ENCODE peak calls at places on chromosome 11, in five cellular contexts. U is IMR-90; P is CD8-positive, alpha-beta T cell; X is CD4-positive, alpha-beta memory T cell; C is CD8-positive, alpha-beta memory T cell. O is an unnamed sample. For H3K4me1, the result is how much of the 10 kb centered on the place peaks cover.

GRCh38 chr11:124577664-124578427 is 8.0 kb downstream of the OR8A1 start:
- DNase-seq in U (no peak), P (no peak), X (no peak), C (no peak), O (no peak)

GRCh38 chr11:93844568-93844967 is 5.8 kb downstream of the VSTM5 start:
- DNase-seq in U (no peak), P (no peak), X (no peak), C (no peak), O (no peak)

GRCh38 chr11:127270848-127271247 is 270.3 kb upstream of the KIRREL3 start:
- DNase-seq in U (no peak), P (no peak), X (no peak), C (no peak), O (no peak)

GRCh38 chr11:96152623-96153022 is 190.4 kb downstream of the MAML2 start:
- DNase-seq in U (no peak), P (no peak), X (no peak), C (no peak), O (no peak)

GRCh38 chr11:117096140-117096972 is 1.9 kb downstream of the SIK3 start:
- DNase-seq in U (no peak), P (peak), X (peak), C (peak), O (peak)

GRCh38 chr11:9562716-9563115 is 10.8 kb upstream of the WEE1 start:
- DNase-seq in U (no peak), P (no peak), X (no peak), C (no peak), O (no peak)

GRCh38 chr11:62985351-62985750 is 584 bp upstream of the SLC22A6 start:
- DNase-seq in U (no peak), P (no peak), X (no peak), C (no peak), O (no peak)

GRCh38 chr11:110518809-110519514 is 89.2 kb downstream of the FDX1 start:
- DNase-seq in U (no peak), P (no peak), X (no peak), C (no peak), O (no peak)

GRCh38 chr11:64802370-64803162 is 448 bp downstream of the MAP4K2 start:
- DNase-seq in U (no peak), P (no peak), X (peak), C (no peak), O (no peak)

GRCh38 chr11:64803163-64803845 is at the start of gene MAP4K2:
- DNase-seq in U (peak), P (peak), X (peak), C (peak), O (peak)

GRCh38 chr11:64805481-64805880 is 2.5 kb upstream of the MAP4K2 start:
- DNase-seq in U (no peak), P (no peak), X (no peak), C (no peak), O (no peak)

GRCh38 chr11:64803846-64804345 is 882 bp upstream of the MAP4K2 start:
- DNase-seq in U (no peak), P (no peak), X (no peak), C (no peak), O (no peak)

GRCh38 chr11:64804346-64805210 is 1.6 kb upstream of the MAP4K2 start:
- DNase-seq in U (no peak), P (no peak), X (no peak), C (no peak), O (no peak)
- H3K4me1 ChIP-seq in U (under half), P (under half), X (under half), C (under half), O (under half)

GRCh38 chr11:108967571-108967970 is 302.7 kb downstream of the DDX10 start:
- DNase-seq in U (no peak), P (no peak), X (no peak), C (no peak), O (no peak)

GRCh38 chr11:108966978-108967377 is 302.1 kb downstream of the DDX10 start:
- DNase-seq in U (no peak), P (no peak), X (no peak), C (no peak), O (no peak)

GRCh38 chr11:108966206-108966605 is 301.3 kb downstream of the DDX10 start:
- DNase-seq in U (no peak), P (no peak), X (no peak), C (no peak), O (no peak)

GRCh38 chr11:108963118-108963517 is 298.2 kb downstream of the DDX10 start:
- DNase-seq in U (no peak), P (no peak), X (no peak), C (no peak), O (no peak)

DNA sequence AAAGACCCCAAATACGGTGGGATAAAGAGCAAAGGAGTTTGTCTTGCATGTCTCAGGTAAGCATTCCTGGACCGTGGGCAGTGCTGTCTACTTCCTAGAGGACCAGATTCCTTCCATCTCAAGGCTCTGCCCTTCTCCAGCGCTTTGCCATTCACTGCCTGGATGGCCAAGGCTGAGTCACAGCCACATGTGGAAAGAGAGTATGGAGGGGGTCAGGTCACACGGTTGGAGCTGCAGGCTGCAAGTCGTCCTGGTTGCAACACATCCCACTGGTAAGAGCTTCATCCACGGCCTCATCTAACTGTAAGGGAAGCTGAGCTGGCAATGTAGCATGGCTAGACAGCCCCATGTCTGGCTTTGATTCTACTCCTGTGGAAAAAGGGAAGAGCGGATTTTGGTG is 300.7 kb downstream of the DDX10 start:
- DNase-seq in U (peak), P (no peak), X (no peak), C (no peak), O (no peak)
- H3K27ac ChIP-seq in U (no peak), P (no peak), X (no peak), C (no peak), O (no peak)

GRCh38 chr11:1218788-1219445 is 3.9 kb upstream of the MUC5B start:
- DNase-seq in U (no peak), P (no peak), X (peak), C (peak), O (no peak)

GRCh38 chr11:1218256-1218787 is 4.5 kb upstream of the MUC5B start:
- DNase-seq in U (no peak), P (no peak), X (peak), C (no peak), O (no peak)

GRCh38 chr11:1219836-1220810 is 2.7 kb upstream of the MUC5B start:
- DNase-seq in U (no peak), P (no peak), X (peak), C (peak), O (no peak)

GRCh38 chr11:1220941-1221721 is 1.7 kb upstream of the MUC5B start:
- DNase-seq in U (no peak), P (no peak), X (peak), C (peak), O (no peak)

GRCh38 chr11:1219446-1219835 is 3.4 kb upstream of the MUC5B start:
- DNase-seq in U (no peak), P (no peak), X (peak), C (peak), O (no peak)
- H3K4me3 ChIP-seq in U (no peak), P (no peak), X (no peak), C (no peak), O (no peak)

GRCh38 chr11:74984730-74985129 is 4.0 kb upstream of the NEU3 start:
- DNase-seq in U (no peak), P (no peak), X (no peak), C (no peak), O (no peak)
- H3K4me1 ChIP-seq in U (under half), P (under half), X (under half), C (under half), O (under half)

DNA sequence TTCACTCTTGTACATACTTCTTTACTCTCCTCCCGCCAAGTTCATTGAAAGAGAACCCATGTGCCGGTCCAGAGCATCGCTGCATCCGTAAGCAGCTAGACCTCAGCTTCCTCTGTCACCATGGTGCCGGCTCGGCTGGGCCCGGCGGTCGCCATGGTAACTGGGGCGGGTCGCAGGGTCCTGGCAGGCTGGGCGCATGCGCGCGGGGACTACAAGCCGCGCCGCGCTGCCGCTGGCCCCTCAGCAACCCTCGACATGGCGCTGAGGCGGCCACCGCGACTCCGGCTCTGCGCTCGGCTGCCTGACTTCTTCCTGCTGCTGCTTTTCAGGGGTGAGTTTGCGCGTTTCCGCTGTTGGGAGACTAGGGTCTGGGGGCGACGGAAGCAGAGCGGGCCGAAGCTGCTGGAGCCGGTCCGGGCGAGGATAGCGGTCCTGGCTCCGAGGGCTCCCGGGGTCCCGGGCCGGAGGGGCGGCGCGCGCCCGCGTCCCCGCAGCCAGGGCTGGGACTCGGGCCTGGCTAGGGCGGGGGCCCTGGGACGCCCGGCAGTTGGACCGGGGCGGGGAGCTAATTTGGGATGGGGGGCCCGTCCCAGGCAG is at the start of gene JAM3:
- DNase-seq in U (peak), P (peak), X (peak), C (peak), O (peak)
- H3K27ac ChIP-seq in U (peak), P (peak), X (no peak), C (no peak), O (peak)

DNA sequence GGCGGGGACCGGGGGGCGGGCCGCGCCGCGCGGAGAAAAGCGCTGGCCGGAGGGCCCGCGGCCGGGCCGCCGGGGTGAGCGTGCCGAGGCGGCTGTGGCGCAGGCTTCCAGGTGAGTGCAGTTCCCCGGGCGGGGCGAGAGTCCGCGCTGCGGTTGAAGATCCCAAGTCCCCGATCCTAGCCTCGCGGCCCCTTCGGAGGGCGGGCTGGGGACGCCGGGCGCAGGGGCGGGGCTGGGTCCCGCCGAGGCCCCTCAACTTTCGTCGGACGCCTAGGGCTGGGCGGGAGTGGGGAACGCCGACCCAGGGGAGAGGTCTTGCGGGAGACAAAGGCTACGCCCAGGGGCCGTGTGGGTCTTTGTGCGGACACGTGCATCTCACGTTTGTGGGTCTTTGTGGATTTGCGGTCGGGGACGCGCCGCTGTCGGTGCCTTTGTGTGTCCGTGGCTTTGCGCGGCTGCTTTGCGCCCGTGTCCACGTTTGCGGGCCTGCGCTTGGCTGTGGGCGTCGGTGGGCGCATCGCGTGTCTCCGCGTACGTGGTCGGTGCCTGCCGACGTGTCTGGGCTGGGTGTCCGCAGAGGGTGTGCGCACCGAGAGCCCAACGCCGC is at the start of gene TSKU:
- DNase-seq in U (no peak), P (no peak), X (no peak), C (no peak), O (no peak)
- H3K4me3 ChIP-seq in U (peak), P (peak), X (no peak), C (peak), O (no peak)

DNA sequence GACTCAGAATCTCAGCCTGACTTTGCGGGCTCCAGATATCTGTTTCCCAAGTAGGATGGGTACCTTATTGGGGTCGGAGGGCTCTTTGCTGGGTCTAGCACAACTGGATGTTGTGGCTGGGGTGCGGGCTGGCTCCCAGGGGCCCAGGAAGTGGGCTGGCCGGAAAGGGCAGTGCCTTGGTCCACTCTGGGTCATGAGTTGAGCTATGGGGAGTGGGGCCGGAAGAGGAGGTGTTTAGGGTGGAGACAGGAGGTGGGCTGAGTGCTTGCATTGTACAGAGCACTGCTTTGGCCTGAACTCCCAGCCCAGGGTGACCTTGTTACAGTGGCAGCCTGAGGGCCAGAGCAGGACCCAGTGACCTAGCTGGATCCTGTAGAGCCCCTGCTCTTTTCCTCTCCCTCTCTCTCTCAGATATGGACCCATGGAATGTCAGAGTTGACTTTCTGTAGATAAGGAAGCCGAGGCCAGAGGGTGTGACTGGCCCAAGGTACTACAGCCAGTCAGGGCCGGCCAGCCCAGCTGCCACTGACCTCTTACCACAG is 13.2 kb downstream of the PHLDB1 start:
- DNase-seq in U (no peak), P (no peak), X (no peak), C (no peak), O (no peak)
- H3K4me1 ChIP-seq in U (under half), P (under half), X (under half), C (under half), O (under half)

GRCh38 chr11:2977113-2977512 is 15.0 kb downstream of the NAP1L4 start:
- DNase-seq in U (no peak), P (no peak), X (no peak), C (no peak), O (no peak)

GRCh38 chr11:2974272-2974671 is 17.9 kb downstream of the NAP1L4 start:
- DNase-seq in U (no peak), P (no peak), X (no peak), C (no peak), O (no peak)

GRCh38 chr11:2976289-2977063 is 15.7 kb downstream of the NAP1L4 start:
- DNase-seq in U (no peak), P (no peak), X (no peak), C (no peak), O (no peak)

GRCh38 chr11:2980168-2980840 is 11.8 kb downstream of the NAP1L4 start:
- DNase-seq in U (no peak), P (no peak), X (no peak), C (no peak), O (no peak)

GRCh38 chr11:2975594-2975993 is 16.5 kb downstream of the NAP1L4 start:
- DNase-seq in U (peak), P (peak), X (peak), C (peak), O (peak)
- H3K27ac ChIP-seq in U (no peak), P (no peak), X (no peak), C (no peak), O (no peak)

O was measured in CD4-positive, CD25-positive, alpha-beta regulatory T cell.